ENCODE peak calls at places on chromosomes 2 and 18, in five cellular contexts. A is uterus; W is T47D; F is stimulated activated CD8-positive, alpha-beta memory T cell treated with anti-CD3 and anti-CD28 coated beads, Interleukin-7, amount 100 ng/mL, for 24 hours; C is activated T-helper 9 cell treated with anti-CD3 and anti-CD28 coated beads, Interleukin-2, amount 50 U/mL, for 16 hours. D is an unnamed sample.

GRCh38 chr18:7116001-7116831 is 1.4 kb downstream of the LAMA1 start:
- DNase-seq in A (no peak), W (no peak), F (no peak), C (no peak), D (no peak)

GRCh38 chr2:147511491-147511948 is 333.3 kb upstream of the ACVR2A start:
- DNase-seq in A (peak), W (no peak), F (no peak), C (no peak), D (peak)

GRCh38 chr2:30766666-30767065 is 40.6 kb downstream of the CAPN13 start:
- DNase-seq in A (no peak), W (no peak), F (no peak), C (no peak), D (no peak)

GRCh38 chr2:239466755-239467271 is 66.0 kb upstream of the HDAC4 start:
- DNase-seq in A (no peak), W (no peak), F (no peak), C (no peak), D (no peak)

GRCh38 chr2:167198009-167198408 is 309.7 kb downstream of the XIRP2 start:
- DNase-seq in A (no peak), W (no peak), F (no peak), C (no peak), D (no peak)

GRCh38 chr2:39379643-39380524 is 57.2 kb downstream of the MAP4K3 start:
- DNase-seq in A (no peak), W (no peak), F (no peak), C (no peak), D (peak)

GRCh38 chr2:50491541-50492114 is 540.3 kb downstream of the NRXN1 start:
- DNase-seq in A (no peak), W (peak), F (no peak), C (no peak), D (peak)

GRCh38 chr2:82675186-82675585 is 1783.9 kb downstream of the SUCLG1 start:
- DNase-seq in A (no peak), W (no peak), F (no peak), C (no peak), D (no peak)

GRCh38 chr2:85409719-85410583 is at the start of gene CAPG:
- DNase-seq in A (peak), W (no peak), F (no peak), C (no peak), D (no peak)